ENCODE peak calls at places on chromosomes 4 and X, in nine cellular contexts. One of them, this sample, is unnamed.

GRCh38 chr4:42616576-42616975 is 40.3 kb downstream of the ATP8A1 start:
- DNase-seq in H1: no peak
- DNase-seq in posterior vena cava: no peak
- DNase-seq in GM18507: no peak
- DNase-seq in astrocyte of the spinal cord: no peak
- DNase-seq in globus pallidus: no peak
- DNase-seq in pons: no peak
- DNase-seq in cerebellar cortex: no peak
- DNase-seq in retina: no peak
- DNase-seq in this sample: no peak

GRCh38 chr4:152634110-152634760 is 45.6 kb downstream of the TMEM154 start:
- DNase-seq in posterior vena cava: no peak
- DNase-seq in pons: peak; percentile 14
- DNase-seq in astrocyte of the spinal cord: no peak
- DNase-seq in GM18507: no peak
- DNase-seq in H1: no peak
- DNase-seq in cerebellar cortex: no peak
- DNase-seq in globus pallidus: no peak
- DNase-seq in retina: no peak
- DNase-seq in this sample: no peak

GRCh38 chr4:64940698-64941097 is 531.4 kb upstream of the TECRL start:
- DNase-seq in posterior vena cava: no peak
- DNase-seq in astrocyte of the spinal cord: peak; percentile 84
- DNase-seq in pons: no peak
- DNase-seq in H1: no peak
- DNase-seq in globus pallidus: no peak
- DNase-seq in retina: no peak
- DNase-seq in GM18507: no peak
- DNase-seq in cerebellar cortex: no peak
- DNase-seq in this sample: no peak

GRCh38 chr4:126046081-126046614 is 731.4 kb downstream of the FAT4 start:
- DNase-seq in GM18507: no peak
- DNase-seq in retina: no peak
- DNase-seq in pons: no peak
- DNase-seq in astrocyte of the spinal cord: peak; percentile 42
- DNase-seq in globus pallidus: no peak
- DNase-seq in posterior vena cava: no peak
- DNase-seq in H1: no peak
- DNase-seq in cerebellar cortex: no peak
- DNase-seq in this sample: no peak

GRCh38 chr4:189374176-189374575 is 566.5 kb upstream of the FRG1 start:
- DNase-seq in H1: no peak
- DNase-seq in globus pallidus: no peak
- DNase-seq in GM18507: no peak
- DNase-seq in posterior vena cava: no peak
- DNase-seq in pons: no peak
- DNase-seq in cerebellar cortex: no peak
- DNase-seq in retina: no peak
- DNase-seq in astrocyte of the spinal cord: no peak
- DNase-seq in this sample: no peak

GRCh38 chr4:24226018-24226417 is 336.2 kb upstream of the PPARGC1A start:
- DNase-seq in retina: no peak
- DNase-seq in astrocyte of the spinal cord: peak; percentile 1
- DNase-seq in posterior vena cava: no peak
- DNase-seq in GM18507: no peak
- DNase-seq in pons: no peak
- DNase-seq in globus pallidus: no peak
- DNase-seq in H1: no peak
- DNase-seq in cerebellar cortex: no peak
- DNase-seq in this sample: no peak

GRCh38 chr4:139988863-139989765 is 164.9 kb downstream of the MAML3 start:
- DNase-seq in retina: no peak
- DNase-seq in H1: no peak
- DNase-seq in pons: peak; percentile 69
- DNase-seq in GM18507: no peak
- DNase-seq in posterior vena cava: peak; percentile 85
- DNase-seq in astrocyte of the spinal cord: peak; percentile 95
- DNase-seq in globus pallidus: no peak
- DNase-seq in cerebellar cortex: no peak
- DNase-seq in this sample: no peak

GRCh38 chr4:134215636-134216340 is 14.2 kb upstream of the PABPC4L start:
- DNase-seq in pons: no peak
- DNase-seq in H1: no peak
- DNase-seq in GM18507: no peak
- DNase-seq in globus pallidus: no peak
- DNase-seq in posterior vena cava: no peak
- DNase-seq in cerebellar cortex: no peak
- DNase-seq in astrocyte of the spinal cord: no peak
- DNase-seq in retina: no peak
- DNase-seq in this sample: no peak

GRCh38 chrX:40012800-40013682 is 84.7 kb downstream of the BCOR start:
- DNase-seq in H1: peak; percentile 54
- DNase-seq in retina: peak; percentile 72
- DNase-seq in posterior vena cava: peak; percentile 92
- DNase-seq in pons: no peak
- DNase-seq in globus pallidus: no peak
- DNase-seq in astrocyte of the spinal cord: peak; percentile 59
- DNase-seq in GM18507: no peak
- DNase-seq in cerebellar cortex: peak; percentile 31
- DNase-seq in this sample: peak; percentile 17

GRCh38 chrX:10356979-10357378 is 200.2 kb downstream of the CLCN4 start:
- DNase-seq in cerebellar cortex: no peak
- DNase-seq in posterior vena cava: no peak
- DNase-seq in GM18507: no peak
- DNase-seq in globus pallidus: no peak
- DNase-seq in H1: no peak
- DNase-seq in astrocyte of the spinal cord: peak; percentile 40
- DNase-seq in retina: no peak
- DNase-seq in pons: no peak
- DNase-seq in this sample: no peak

GRCh38 chrX:130885996-130886395 is 17.0 kb downstream of the ENOX2 start:
- DNase-seq in cerebellar cortex: no peak
- DNase-seq in posterior vena cava: no peak
- DNase-seq in retina: no peak
- DNase-seq in pons: peak; percentile 16
- DNase-seq in astrocyte of the spinal cord: no peak
- DNase-seq in globus pallidus: no peak
- DNase-seq in H1: no peak
- DNase-seq in GM18507: no peak
- DNase-seq in this sample: no peak

GRCh38 chr4:1192091-1192492 is 19.7 kb upstream of the SPON2 start:
- DNase-seq in astrocyte of the spinal cord: peak; percentile 96
- DNase-seq in GM18507: no peak
- DNase-seq in posterior vena cava: peak; percentile 95
- DNase-seq in H1: no peak
- DNase-seq in cerebellar cortex: peak; percentile 96
- DNase-seq in retina: no peak
- DNase-seq in globus pallidus: peak; percentile 93
- DNase-seq in pons: peak; percentile 96
- DNase-seq in this sample: peak; percentile 98

GRCh38 chrX:72694170-72694569 is 19.9 kb downstream of the PHKA1 start:
- DNase-seq in cerebellar cortex: no peak
- DNase-seq in H1: no peak
- DNase-seq in GM18507: no peak
- DNase-seq in posterior vena cava: no peak
- DNase-seq in pons: no peak
- DNase-seq in retina: no peak
- DNase-seq in globus pallidus: no peak
- DNase-seq in astrocyte of the spinal cord: no peak
- DNase-seq in this sample: no peak

GRCh38 chr4:3193531-3194203 is 55.3 kb upstream of the MSANTD1 start:
- DNase-seq in GM18507: no peak
- DNase-seq in H1: no peak
- DNase-seq in astrocyte of the spinal cord: peak; percentile 17
- DNase-seq in globus pallidus: peak; percentile 11
- DNase-seq in cerebellar cortex: peak; percentile 61
- DNase-seq in posterior vena cava: no peak
- DNase-seq in pons: no peak
- DNase-seq in retina: no peak
- DNase-seq in this sample: peak; percentile 66

GRCh38 chrX:44816369-44816768 is 27.5 kb upstream of the DUSP21 start:
- DNase-seq in H1: no peak
- DNase-seq in pons: no peak
- DNase-seq in cerebellar cortex: no peak
- DNase-seq in retina: no peak
- DNase-seq in globus pallidus: no peak
- DNase-seq in GM18507: no peak
- DNase-seq in posterior vena cava: no peak
- DNase-seq in astrocyte of the spinal cord: no peak
- DNase-seq in this sample: no peak

GRCh38 chr4:87026795-87027495 is 92.1 kb downstream of the AFF1 start:
- DNase-seq in cerebellar cortex: no peak
- DNase-seq in GM18507: peak; percentile 36
- DNase-seq in H1: no peak
- DNase-seq in globus pallidus: no peak
- DNase-seq in pons: no peak
- DNase-seq in astrocyte of the spinal cord: no peak
- DNase-seq in retina: no peak
- DNase-seq in posterior vena cava: no peak
- DNase-seq in this sample: no peak

GRCh38 chrX:68532828-68533227 is 34.0 kb downstream of the YIPF6 start:
- DNase-seq in cerebellar cortex: no peak
- DNase-seq in posterior vena cava: no peak
- DNase-seq in pons: no peak
- DNase-seq in H1: no peak
- DNase-seq in retina: no peak
- DNase-seq in GM18507: no peak
- DNase-seq in astrocyte of the spinal cord: no peak
- DNase-seq in globus pallidus: no peak
- DNase-seq in this sample: no peak

GRCh38 chr4:147492761-147493160 is 11.9 kb downstream of the EDNRA start:
- DNase-seq in cerebellar cortex: no peak
- DNase-seq in GM18507: no peak
- DNase-seq in posterior vena cava: no peak
- DNase-seq in H1: no peak
- DNase-seq in globus pallidus: no peak
- DNase-seq in pons: no peak
- DNase-seq in astrocyte of the spinal cord: peak; percentile 82
- DNase-seq in retina: peak; percentile 12
- DNase-seq in this sample: no peak